ENCODE peak calls at places on chromosomes 7 and 10, in ten cellular contexts. N, C, R, J, T, W, Y, F, O and Q are unnamed samples.

GRCh38 chr10:86757110-86757790 is 831 bp downstream of the BMPR1A start:
- DNase-seq in Y (peak), N (peak), W (no peak), R (no peak), T (peak), C (peak), J (no peak), O (peak), F (peak), Q (no peak)

GRCh38 chr7:139682136-139683013 is 95.4 kb downstream of the HIPK2 start:
- DNase-seq in C (no peak), F (no peak), R (no peak), J (no peak), Y (peak), W (no peak), T (no peak), O (no peak), N (no peak), Q (no peak)

GRCh38 chr7:44693641-44694313 is 54.9 kb upstream of the ZMIZ2 start:
- DNase-seq in N (no peak), F (peak), Y (peak), J (no peak), T (no peak), R (no peak), W (no peak), O (no peak), C (no peak), Q (peak)

GRCh38 chr7:139566075-139566474 is 42.6 kb downstream of the CLEC2L start:
- DNase-seq in R (no peak), N (no peak), C (no peak), Y (no peak), T (no peak), F (no peak), J (no peak), W (no peak), O (no peak), Q (no peak)

GRCh38 chr10:90859321-90859751 is 1.5 kb upstream of the HTR7 start:
- DNase-seq in W (no peak), J (no peak), N (no peak), Y (peak), F (no peak), C (no peak), T (no peak), R (no peak), O (no peak), Q (no peak)

GRCh38 chr7:16204953-16205352 is 216.4 kb downstream of the CRPPA start:
- DNase-seq in O (no peak), W (no peak), N (no peak), J (no peak), Y (no peak), R (no peak), F (no peak), T (no peak), C (no peak), Q (no peak)

GRCh38 chr7:100266576-100267354 is 40.7 kb upstream of the SPDYE3 start:
- DNase-seq in F (no peak), Y (no peak), C (no peak), R (no peak), O (no peak), T (no peak), W (no peak), J (no peak), N (no peak), Q (no peak)

GRCh38 chr7:137696376-137696775 is 150.4 kb downstream of the DGKI start:
- DNase-seq in T (no peak), C (no peak), O (no peak), N (no peak), W (no peak), J (no peak), Y (no peak), R (no peak), F (no peak), Q (no peak)

GRCh38 chr10:34650156-34650555 is 164.9 kb downstream of the PARD3 start:
- DNase-seq in C (no peak), N (no peak), T (no peak), F (no peak), W (no peak), R (no peak), J (no peak), O (no peak), Y (no peak), Q (no peak)

GRCh38 chr7:82183633-82184032 is 259.9 kb downstream of the CACNA2D1 start:
- DNase-seq in F (no peak), N (no peak), T (no peak), O (no peak), C (no peak), J (no peak), Y (no peak), W (no peak), R (no peak), Q (no peak)

GRCh38 chr7:158827411-158828342 is 1.6 kb downstream of the ESYT2 start:
- DNase-seq in F (no peak), J (no peak), T (no peak), O (no peak), W (no peak), N (no peak), Y (no peak), C (peak), R (no peak), Q (no peak)

GRCh38 chr7:30433082-30433481 is 45.5 kb downstream of the NOD1 start:
- DNase-seq in W (no peak), Y (no peak), N (peak), O (peak), T (peak), C (no peak), F (peak), R (no peak), J (no peak), Q (no peak)

GRCh38 chr7:80508440-80508839 is 3.4 kb downstream of the GNAT3 start:
- DNase-seq in R (no peak), N (no peak), C (no peak), T (no peak), W (no peak), F (no peak), Y (no peak), O (no peak), J (no peak), Q (no peak)

GRCh38 chr10:101235766-101236165 is 6.5 kb upstream of the LBX1 start:
- DNase-seq in O (no peak), T (no peak), R (no peak), J (no peak), Y (no peak), F (no peak), C (no peak), W (no peak), N (no peak), Q (no peak)

GRCh38 chr7:28300488-28300887 is 111.8 kb upstream of the CREB5 start:
- DNase-seq in O (no peak), W (no peak), R (no peak), J (no peak), N (no peak), F (no peak), C (no peak), T (no peak), Y (no peak), Q (no peak)

GRCh38 chr10:116810895-116811294 is 38.4 kb upstream of the ENO4 start:
- DNase-seq in R (no peak), N (no peak), J (no peak), T (no peak), O (no peak), F (peak), W (no peak), Y (no peak), C (no peak), Q (no peak)

GRCh38 chr10:50421026-50421719 is 169.9 kb upstream of the ASAH2 start:
- DNase-seq in O (peak), J (peak), C (peak), Y (no peak), F (no peak), T (peak), N (peak), W (no peak), R (peak), Q (no peak)

GRCh38 chr10:16853201-16853600 is 36.0 kb upstream of the RSU1 start:
- DNase-seq in O (no peak), W (no peak), R (peak), N (no peak), J (no peak), F (no peak), T (no peak), Y (peak), C (no peak), Q (no peak)

GRCh38 chr10:124646483-124647352 is 97.5 kb downstream of the FAM53B start:
- DNase-seq in W (no peak), T (peak), R (peak), C (peak), J (no peak), F (peak), Y (no peak), N (peak), O (peak), Q (no peak)

GRCh38 chr10:103855424-103855823 is at the start of gene SH3PXD2A:
- DNase-seq in J (no peak), N (no peak), C (peak), Y (no peak), O (peak), T (no peak), R (peak), W (no peak), F (peak), Q (no peak)

GRCh38 chr7:18895456-18895855 is 222.0 kb downstream of the TWIST1 start:
- DNase-seq in W (no peak), T (no peak), C (no peak), J (no peak), F (no peak), N (no peak), O (no peak), R (no peak), Y (peak), Q (no peak)

GRCh38 chr10:93039721-93040120 is 20.9 kb upstream of the CYP26C1 start:
- DNase-seq in N (no peak), R (no peak), W (no peak), C (no peak), F (no peak), O (no peak), T (no peak), J (peak), Y (peak), Q (no peak)

GRCh38 chr10:13627459-13628310 is 40.9 kb downstream of the PRPF18 start:
- DNase-seq in O (no peak), W (no peak), F (no peak), T (no peak), Y (no peak), N (no peak), J (no peak), R (no peak), C (no peak), Q (no peak)

GRCh38 chr10:131041361-131041916 is 270.1 kb downstream of the TCERG1L start:
- DNase-seq in O (no peak), F (no peak), J (no peak), N (no peak), R (no peak), W (no peak), C (no peak), Y (no peak), T (no peak), Q (no peak)

GRCh38 chr10:87931836-87932230 is 68.4 kb downstream of the PTEN start:
- DNase-seq in C (no peak), R (no peak), J (no peak), W (no peak), Y (peak), O (no peak), N (no peak), F (no peak), T (no peak), Q (no peak)

GRCh38 chr10:8477300-8477699 is 422.8 kb downstream of the GATA3 start:
- DNase-seq in T (no peak), O (no peak), R (no peak), F (no peak), W (no peak), C (no peak), N (no peak), Y (no peak), J (no peak), Q (no peak)

GRCh38 chr7:154960063-154960790 is 42.7 kb downstream of the PAXIP1 start:
- DNase-seq in F (no peak), Y (no peak), W (no peak), O (no peak), C (no peak), R (no peak), N (no peak), T (no peak), J (no peak), Q (no peak)

GRCh38 chr10:101573885-101574284 is 14.2 kb downstream of the POLL start:
- DNase-seq in O (no peak), T (no peak), C (no peak), W (no peak), N (no peak), F (no peak), R (peak), Y (no peak), J (no peak), Q (no peak)

GRCh38 chr10:124890225-124890624 is 51.7 kb upstream of the ZRANB1 start:
- DNase-seq in C (no peak), F (no peak), O (no peak), W (no peak), Y (no peak), R (no peak), J (no peak), N (peak), T (no peak), Q (no peak)

GRCh38 chr10:101759354-101760247 is 16.3 kb downstream of the FGF8 start:
- DNase-seq in C (no peak), O (no peak), Y (no peak), W (no peak), J (no peak), T (no peak), F (peak), R (peak), N (no peak), Q (peak)

GRCh38 chr10:69911571-69912528 is 110.1 kb downstream of the COL13A1 start:
- DNase-seq in O (no peak), J (no peak), N (no peak), C (no peak), T (peak), F (peak), Y (no peak), W (no peak), R (no peak), Q (no peak)

GRCh38 chr7:67821116-67821515 is 824.5 kb downstream of the TYW1 start:
- DNase-seq in O (no peak), Y (no peak), J (no peak), W (no peak), T (no peak), N (no peak), R (no peak), C (no peak), F (no peak), Q (no peak)

GRCh38 chr10:115898242-115898641 is 374.8 kb downstream of the GFRA1 start:
- DNase-seq in R (no peak), N (no peak), Y (no peak), J (no peak), F (no peak), W (no peak), C (no peak), O (no peak), T (no peak), Q (no peak)

GRCh38 chr7:50306491-50307367 is 2.2 kb downstream of the IKZF1 start:
- DNase-seq in J (no peak), C (no peak), O (no peak), R (no peak), W (no peak), T (no peak), F (no peak), Y (no peak), N (no peak), Q (no peak)

GRCh38 chr7:50307368-50308012 is 3.0 kb downstream of the IKZF1 start:
- DNase-seq in T (no peak), Y (no peak), R (no peak), N (no peak), W (no peak), C (peak), F (no peak), J (no peak), O (peak), Q (no peak)

GRCh38 chr7:50309736-50310135 is 5.2 kb downstream of the IKZF1 start:
- DNase-seq in T (no peak), R (no peak), J (no peak), C (no peak), Y (no peak), F (no peak), W (no peak), O (no peak), N (no peak), Q (no peak)

GRCh38 chr7:50309130-50309478 is 4.6 kb downstream of the IKZF1 start:
- DNase-seq in F (no peak), W (no peak), R (no peak), T (no peak), N (no peak), Y (no peak), C (no peak), J (no peak), O (no peak), Q (no peak)

DNA sequence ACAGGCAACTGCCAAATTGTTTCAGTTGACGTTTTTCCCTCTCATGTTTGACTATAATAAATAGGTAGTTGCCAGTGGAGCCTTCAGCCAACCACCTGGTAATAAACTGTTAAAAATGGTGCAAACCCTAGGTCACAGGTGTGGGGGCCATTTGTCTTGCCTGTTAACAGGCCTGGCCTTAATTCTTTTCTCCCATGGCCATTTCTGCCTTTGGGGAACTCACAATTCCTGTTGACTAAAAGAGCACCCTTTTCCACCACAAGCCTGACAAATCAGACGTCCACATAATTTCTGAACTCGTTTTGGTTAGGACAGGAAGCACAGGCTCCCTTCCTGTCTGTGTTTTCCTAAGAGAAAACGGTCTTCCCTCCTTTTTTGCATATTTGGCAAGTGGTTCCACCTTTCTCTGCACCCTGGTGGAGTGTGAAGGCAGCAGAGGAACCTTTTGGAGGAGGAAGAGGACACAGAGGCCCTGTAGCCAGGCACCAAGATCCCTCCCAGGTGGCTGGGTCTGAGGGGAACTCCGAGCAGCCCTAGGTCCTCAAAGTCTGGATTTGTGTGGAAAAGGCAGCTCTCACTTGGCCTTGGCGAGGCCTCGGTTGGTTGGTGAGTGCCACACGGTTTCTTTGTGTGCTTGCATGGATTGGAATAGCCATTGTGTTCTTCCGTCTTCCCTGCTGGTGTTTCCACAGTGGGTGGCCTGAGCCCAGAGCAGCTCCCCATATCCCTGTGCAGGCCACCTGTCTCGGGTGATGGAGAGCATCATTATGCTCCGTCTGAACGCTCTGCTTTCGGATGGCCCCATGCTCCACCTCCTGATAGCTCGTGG is 4.0 kb downstream of the IKZF1 start:
- DNase-seq in J (no peak), R (no peak), C (peak), F (peak), Y (no peak), O (no peak), T (no peak), N (no peak), W (no peak), Q (no peak)
- H3K27ac ChIP-seq in J (peak), R (no peak), C (peak), F (peak), Y (no peak), O (peak), T (peak), N (peak), W (no peak), Q (peak)

DNA sequence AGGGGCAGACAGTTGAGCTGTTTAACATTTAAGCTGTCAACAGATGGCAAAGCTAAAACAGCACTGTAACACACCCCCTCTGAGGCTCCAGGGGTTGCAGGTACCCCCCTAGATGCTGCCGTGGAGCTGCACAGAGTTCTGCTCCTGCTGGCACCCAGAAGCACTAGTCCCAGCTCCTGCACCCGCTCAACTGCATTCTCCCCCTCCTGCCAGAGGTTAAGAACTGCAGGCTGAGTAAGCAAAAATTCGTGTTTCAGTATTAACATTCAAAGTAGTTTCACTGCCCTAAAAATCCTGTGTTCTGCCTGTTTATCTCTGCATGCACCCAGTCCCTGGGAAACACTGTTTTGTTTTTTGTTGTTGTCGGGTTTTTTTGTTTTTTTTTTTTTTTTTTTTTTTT is 790.8 kb upstream of the KCND2 start:
- DNase-seq in J (peak), N (no peak), W (peak), T (peak), O (no peak), C (no peak), Y (peak), R (peak), F (no peak), Q (no peak)
- TF ChIP-seq CTCF in J (peak), N (no peak), W (peak), T (peak), O (no peak), C (peak), Y (peak), R (peak), F (no peak), Q (no peak)

DNA sequence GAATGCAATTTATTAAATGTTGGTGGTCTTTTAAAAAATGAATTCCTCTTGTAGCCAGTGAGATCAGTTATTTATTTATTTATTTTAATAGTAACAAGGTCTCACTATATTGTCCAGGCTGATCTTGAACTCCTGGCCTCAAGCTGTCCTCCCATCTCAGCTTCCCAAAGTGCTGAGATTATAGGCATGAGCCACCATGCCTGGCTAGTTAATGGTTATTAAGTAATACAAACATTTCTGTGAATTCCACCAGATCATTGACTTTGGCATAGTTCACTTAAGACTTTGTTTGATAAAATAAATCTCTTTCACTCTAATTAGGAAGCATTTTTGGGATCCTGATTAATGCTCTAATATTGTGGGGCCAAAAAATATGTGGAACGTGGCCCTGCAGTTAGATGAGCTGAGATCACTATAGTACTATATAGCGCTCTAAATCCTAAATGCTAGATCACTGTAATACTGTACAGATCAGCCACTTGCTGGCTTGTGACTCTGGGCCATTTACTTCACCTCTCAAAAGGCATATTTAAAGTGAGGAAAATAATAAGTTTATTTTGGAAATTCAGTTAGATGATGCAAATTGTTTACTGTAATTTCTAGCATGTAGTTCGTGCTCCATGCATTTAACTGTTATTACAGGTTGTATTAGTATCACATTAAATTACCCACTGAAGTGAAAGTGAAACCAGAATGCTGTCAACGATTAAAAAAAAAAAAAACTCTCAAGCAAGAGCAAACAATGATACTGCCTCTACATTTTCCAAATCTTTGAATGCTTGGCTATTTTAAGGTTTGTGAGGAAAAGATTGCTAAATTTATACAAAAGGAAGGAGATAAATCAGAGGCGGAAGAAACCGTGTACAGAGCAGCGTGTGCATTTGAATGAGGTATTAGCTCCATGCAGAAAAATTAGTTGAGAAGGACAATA is 15.9 kb upstream of the FAS start:
- DNase-seq in Y (no peak), F (no peak), T (no peak), O (no peak), N (no peak), R (no peak), C (no peak), J (no peak), W (no peak), Q (no peak)
- TF ChIP-seq POLR2AphosphoS5 in Y (no peak), F (peak), T (no peak), O (no peak), N (no peak), R (no peak), C (no peak), J (no peak), W (no peak), Q (no peak)

GRCh38 chr7:5234852-5235831 is 45.1 kb downstream of the WIPI2 start:
- DNase-seq in C (no peak), N (peak), R (no peak), W (no peak), O (peak), Y (no peak), F (no peak), T (no peak), J (peak), Q (no peak)
- H3K27ac ChIP-seq in C (no peak), N (no peak), R (no peak), W (no peak), O (no peak), Y (no peak), F (no peak), T (no peak), J (peak), Q (no peak)

GRCh38 chr7:3673524-3673923 is 372.5 kb downstream of the SDK1 start:
- DNase-seq in T (peak), W (peak), J (no peak), C (peak), O (peak), Y (no peak), R (peak), F (no peak), N (peak), Q (no peak)
- TF ChIP-seq CTCF in T (no peak), W (peak), J (no peak), C (peak), O (peak), Y (peak), R (peak), F (no peak), N (peak), Q (no peak)

GRCh38 chr7:27116521-27116946 is 14.0 kb downstream of the HOXA4 start:
- DNase-seq in J (no peak), N (no peak), W (no peak), T (no peak), O (no peak), Y (no peak), F (no peak), C (no peak), R (no peak), Q (no peak)
- TF ChIP-seq POLR2AphosphoS5 in J (no peak), N (no peak), W (no peak), T (no peak), O (no peak), Y (no peak), F (peak), C (no peak), R (no peak), Q (no peak)

GRCh38 chr10:126041804-126042231 is 145.5 kb downstream of the FANK1 start:
- DNase-seq in C (no peak), Y (no peak), N (peak), F (peak), R (peak), T (peak), O (peak), W (no peak), J (peak), Q (peak)
- H3K27ac ChIP-seq in C (no peak), Y (no peak), N (peak), F (no peak), R (peak), T (no peak), O (no peak), W (no peak), J (no peak), Q (no peak)